ENCODE peak calls at places on chromosome 6, in five cellular contexts. One of them, this sample, is unnamed. For H3K4me1, the result is how much of the 10 kb centered on the place peaks cover.

GRCh38 chr6:87756858-87757257 is 54.8 kb upstream of the AKIRIN2 start:
- DNase-seq in HCT116: no peak
- DNase-seq in K562: peak
- DNase-seq in GM23338: no peak
- DNase-seq in GM12878: peak
- DNase-seq in this sample: no peak

GRCh38 chr6:81847866-81848265 is 95.4 kb upstream of the TENT5A start:
- DNase-seq in HCT116: no peak
- DNase-seq in K562: no peak
- DNase-seq in GM23338: no peak
- DNase-seq in GM12878: no peak
- DNase-seq in this sample: no peak

GRCh38 chr6:127188752-127189151 is 70.3 kb downstream of the RSPO3 start:
- DNase-seq in HCT116: no peak
- DNase-seq in K562: no peak
- DNase-seq in GM23338: no peak
- DNase-seq in GM12878: no peak
- DNase-seq in this sample: no peak

GRCh38 chr6:75484535-75484934 is 9.1 kb downstream of the FILIP1 start:
- DNase-seq in HCT116: no peak
- DNase-seq in K562: no peak
- DNase-seq in GM23338: no peak
- DNase-seq in GM12878: no peak
- DNase-seq in this sample: no peak

GRCh38 chr6:81865712-81866111 is 113.2 kb upstream of the TENT5A start:
- DNase-seq in HCT116: no peak
- DNase-seq in K562: no peak
- DNase-seq in GM23338: no peak
- DNase-seq in GM12878: no peak
- DNase-seq in this sample: no peak

GRCh38 chr6:111129003-111129402 is 41.7 kb downstream of the SLC16A10 start:
- DNase-seq in HCT116: no peak
- DNase-seq in K562: no peak
- DNase-seq in GM23338: no peak
- DNase-seq in GM12878: no peak
- DNase-seq in this sample: no peak

GRCh38 chr6:34207695-34208443 is 28.8 kb upstream of the HMGA1 start:
- DNase-seq in HCT116: no peak
- DNase-seq in K562: peak
- DNase-seq in GM23338: no peak
- DNase-seq in GM12878: no peak
- DNase-seq in this sample: no peak

GRCh38 chr6:131683479-131683878 is 17.7 kb downstream of the OR2A4 start:
- DNase-seq in HCT116: no peak
- DNase-seq in K562: no peak
- DNase-seq in GM23338: no peak
- DNase-seq in GM12878: peak
- DNase-seq in this sample: no peak

GRCh38 chr6:36493859-36494258 is 51.1 kb downstream of the KCTD20 start:
- DNase-seq in HCT116: no peak
- DNase-seq in K562: no peak
- DNase-seq in GM23338: peak
- DNase-seq in GM12878: no peak
- DNase-seq in this sample: no peak

GRCh38 chr6:112054520-112055160 is 736 bp downstream of the CCN6 start:
- DNase-seq in HCT116: no peak
- DNase-seq in K562: no peak
- DNase-seq in GM23338: no peak
- DNase-seq in GM12878: no peak
- DNase-seq in this sample: no peak

GRCh38 chr6:17865798-17866725 is 121.4 kb downstream of the KIF13A start:
- DNase-seq in HCT116: peak
- DNase-seq in K562: no peak
- DNase-seq in GM23338: no peak
- DNase-seq in GM12878: no peak
- DNase-seq in this sample: peak
- H3K4me1 ChIP-seq in HCT116: under half
- H3K4me1 ChIP-seq in K562: under half
- H3K4me1 ChIP-seq in GM23338: under half
- H3K4me1 ChIP-seq in GM12878: under half
- H3K4me1 ChIP-seq in this sample: under half

GRCh38 chr6:143902827-143903226 is 38.6 kb downstream of the ZC2HC1B start:
- DNase-seq in HCT116: no peak
- DNase-seq in K562: no peak
- DNase-seq in GM23338: no peak
- DNase-seq in GM12878: no peak
- DNase-seq in this sample: no peak

GRCh38 chr6:143896096-143896880 is 32.0 kb downstream of the ZC2HC1B start:
- DNase-seq in HCT116: no peak
- DNase-seq in K562: no peak
- DNase-seq in GM23338: no peak
- DNase-seq in GM12878: no peak
- DNase-seq in this sample: no peak

GRCh38 chr6:143900358-143900757 is 36.1 kb downstream of the ZC2HC1B start:
- DNase-seq in HCT116: no peak
- DNase-seq in K562: no peak
- DNase-seq in GM23338: no peak
- DNase-seq in GM12878: no peak
- DNase-seq in this sample: no peak

GRCh38 chr6:143901885-143902708 is 37.8 kb downstream of the ZC2HC1B start:
- DNase-seq in HCT116: no peak
- DNase-seq in K562: no peak
- DNase-seq in GM23338: no peak
- DNase-seq in GM12878: peak
- DNase-seq in this sample: no peak
- TF ChIP-seq REST in HCT116: no peak
- TF ChIP-seq REST in K562: no peak
- TF ChIP-seq REST in GM23338: no peak
- TF ChIP-seq REST in GM12878: no peak
- TF ChIP-seq REST in this sample: no peak

GRCh38 chr6:38370653-38371311 is 268.9 kb downstream of the BTBD9 start:
- DNase-seq in HCT116: no peak
- DNase-seq in K562: no peak
- DNase-seq in GM23338: no peak
- DNase-seq in GM12878: no peak
- DNase-seq in this sample: no peak

GRCh38 chr6:38378801-38379200 is 260.9 kb downstream of the BTBD9 start:
- DNase-seq in HCT116: no peak
- DNase-seq in K562: no peak
- DNase-seq in GM23338: no peak
- DNase-seq in GM12878: no peak
- DNase-seq in this sample: no peak

GRCh38 chr6:38371312-38371672 is 268.4 kb downstream of the BTBD9 start:
- DNase-seq in HCT116: no peak
- DNase-seq in K562: no peak
- DNase-seq in GM23338: no peak
- DNase-seq in GM12878: no peak
- DNase-seq in this sample: no peak

GRCh38 chr6:38375341-38375740 is 264.4 kb downstream of the BTBD9 start:
- DNase-seq in HCT116: no peak
- DNase-seq in K562: no peak
- DNase-seq in GM23338: no peak
- DNase-seq in GM12878: no peak
- DNase-seq in this sample: no peak

GRCh38 chr6:38375937-38376336 is 263.8 kb downstream of the BTBD9 start:
- DNase-seq in HCT116: no peak
- DNase-seq in K562: no peak
- DNase-seq in GM23338: no peak
- DNase-seq in GM12878: no peak
- DNase-seq in this sample: no peak
- TF ChIP-seq POLR2AphosphoS5 in HCT116: no peak
- TF ChIP-seq POLR2AphosphoS5 in K562: no peak
- TF ChIP-seq POLR2AphosphoS5 in GM23338: no peak
- TF ChIP-seq POLR2AphosphoS5 in GM12878: no peak
- TF ChIP-seq POLR2AphosphoS5 in this sample: no peak

DNA sequence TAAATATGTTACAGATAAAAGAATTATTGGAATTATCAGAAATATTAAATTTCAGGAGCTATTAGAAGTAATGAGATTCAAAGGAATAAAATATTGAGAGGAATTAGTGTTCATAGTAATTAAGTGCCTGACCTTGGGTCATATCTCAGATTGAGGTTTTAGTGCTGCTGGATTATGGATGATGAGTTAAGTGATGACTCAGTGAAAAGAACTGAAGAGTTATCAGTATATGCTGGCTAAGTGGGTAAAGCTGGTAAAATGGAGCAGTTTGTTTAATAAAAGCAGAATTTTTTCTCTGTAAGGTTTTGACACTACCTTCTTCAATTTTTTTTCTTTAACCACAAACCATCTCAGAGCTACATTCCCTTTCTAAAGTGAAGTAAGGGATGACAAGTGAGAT is 206.7 kb downstream of the MANEA start:
- DNase-seq in HCT116: no peak
- DNase-seq in K562: no peak
- DNase-seq in GM23338: no peak
- DNase-seq in GM12878: no peak
- DNase-seq in this sample: no peak
- H3K4me1 ChIP-seq in HCT116: under half
- H3K4me1 ChIP-seq in K562: under half
- H3K4me1 ChIP-seq in GM23338: under half
- H3K4me1 ChIP-seq in GM12878: under half
- H3K4me1 ChIP-seq in this sample: under half

GRCh38 chr6:3013901-3014674 is 14.4 kb downstream of the NQO2 start:
- DNase-seq in HCT116: no peak
- DNase-seq in K562: no peak
- DNase-seq in GM23338: no peak
- DNase-seq in GM12878: no peak
- DNase-seq in this sample: no peak
- TF ChIP-seq REST in HCT116: no peak
- TF ChIP-seq REST in K562: no peak
- TF ChIP-seq REST in GM23338: no peak
- TF ChIP-seq REST in GM12878: no peak
- TF ChIP-seq REST in this sample: no peak

GRCh38 chr6:6910734-6911295 is 196.9 kb upstream of the RREB1 start:
- DNase-seq in HCT116: no peak
- DNase-seq in K562: no peak
- DNase-seq in GM23338: no peak
- DNase-seq in GM12878: no peak
- DNase-seq in this sample: no peak

GRCh38 chr6:6911391-6911790 is 196.4 kb upstream of the RREB1 start:
- DNase-seq in HCT116: no peak
- DNase-seq in K562: no peak
- DNase-seq in GM23338: no peak
- DNase-seq in GM12878: no peak
- DNase-seq in this sample: no peak

GRCh38 chr6:6915219-6915618 is 192.5 kb upstream of the RREB1 start:
- DNase-seq in HCT116: no peak
- DNase-seq in K562: peak
- DNase-seq in GM23338: peak
- DNase-seq in GM12878: no peak
- DNase-seq in this sample: no peak

GRCh38 chr6:6913346-6913745 is 194.4 kb upstream of the RREB1 start:
- DNase-seq in HCT116: no peak
- DNase-seq in K562: no peak
- DNase-seq in GM23338: no peak
- DNase-seq in GM12878: no peak
- DNase-seq in this sample: no peak

GRCh38 chr6:6912841-6913240 is 194.9 kb upstream of the RREB1 start:
- DNase-seq in HCT116: no peak
- DNase-seq in K562: no peak
- DNase-seq in GM23338: no peak
- DNase-seq in GM12878: no peak
- DNase-seq in this sample: no peak
- TF ChIP-seq POLR2AphosphoS5 in HCT116: no peak
- TF ChIP-seq POLR2AphosphoS5 in K562: no peak
- TF ChIP-seq POLR2AphosphoS5 in GM23338: no peak
- TF ChIP-seq POLR2AphosphoS5 in GM12878: no peak
- TF ChIP-seq POLR2AphosphoS5 in this sample: no peak

DNA sequence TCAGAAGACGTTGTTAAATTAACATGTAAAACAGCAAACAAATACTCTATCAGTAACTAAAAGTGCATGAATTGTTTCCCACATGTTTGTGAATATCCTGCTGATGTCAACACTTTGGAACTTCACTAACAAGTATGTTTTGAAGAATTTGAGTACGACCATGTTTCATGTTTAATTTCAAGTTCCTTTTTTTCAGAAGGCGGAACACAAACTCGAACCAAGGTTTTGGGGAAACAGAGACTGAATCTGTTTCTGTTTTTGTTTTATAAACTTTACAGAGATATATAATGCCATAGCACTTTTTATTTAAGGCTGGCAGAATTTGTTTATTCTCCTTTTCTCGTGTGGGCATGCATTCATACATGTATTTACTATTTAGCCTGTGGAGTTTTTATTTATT is 509.3 kb upstream of the CITED2 start:
- DNase-seq in HCT116: no peak
- DNase-seq in K562: no peak
- DNase-seq in GM23338: no peak
- DNase-seq in GM12878: no peak
- DNase-seq in this sample: no peak
- H3K4me1 ChIP-seq in HCT116: under half
- H3K4me1 ChIP-seq in K562: under half
- H3K4me1 ChIP-seq in GM23338: under half
- H3K4me1 ChIP-seq in GM12878: under half
- H3K4me1 ChIP-seq in this sample: under half

GRCh38 chr6:15358579-15359327 is 112.9 kb downstream of the JARID2 start:
- DNase-seq in HCT116: no peak
- DNase-seq in K562: no peak
- DNase-seq in GM23338: no peak
- DNase-seq in GM12878: peak
- DNase-seq in this sample: no peak
- TF ChIP-seq REST in HCT116: no peak
- TF ChIP-seq REST in K562: no peak
- TF ChIP-seq REST in GM23338: no peak
- TF ChIP-seq REST in GM12878: no peak
- TF ChIP-seq REST in this sample: no peak

DNA sequence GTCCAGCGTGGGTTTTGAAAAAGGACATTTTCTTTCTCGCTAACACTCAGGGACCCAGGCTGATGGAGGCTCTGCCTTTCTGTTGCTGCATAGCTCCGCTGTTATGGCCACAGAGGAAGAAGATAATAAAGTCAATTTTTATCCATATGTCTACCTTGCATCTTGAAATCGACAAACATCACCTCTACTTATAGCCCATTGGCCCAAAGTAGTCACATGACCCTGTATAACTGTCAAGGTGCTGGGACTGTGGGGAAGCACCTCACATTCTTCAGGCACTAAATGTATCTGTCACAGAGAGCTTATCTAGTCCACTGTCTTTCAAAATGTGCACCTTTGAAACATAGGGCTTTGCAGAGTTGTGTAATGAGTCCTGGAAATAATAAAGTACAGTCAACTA is 47.6 kb upstream of the RCAN2 start:
- DNase-seq in HCT116: no peak
- DNase-seq in K562: no peak
- DNase-seq in GM23338: no peak
- DNase-seq in GM12878: no peak
- DNase-seq in this sample: no peak
- TF ChIP-seq POLR2AphosphoS5 in HCT116: no peak
- TF ChIP-seq POLR2AphosphoS5 in K562: no peak
- TF ChIP-seq POLR2AphosphoS5 in GM23338: no peak
- TF ChIP-seq POLR2AphosphoS5 in GM12878: no peak
- TF ChIP-seq POLR2AphosphoS5 in this sample: no peak

GRCh38 chr6:41508479-41508878 is 37.7 kb upstream of the FOXP4 start:
- DNase-seq in HCT116: no peak
- DNase-seq in K562: no peak
- DNase-seq in GM23338: no peak
- DNase-seq in GM12878: no peak
- DNase-seq in this sample: no peak
- H3K4me1 ChIP-seq in HCT116: under half
- H3K4me1 ChIP-seq in K562: under half
- H3K4me1 ChIP-seq in GM23338: under half
- H3K4me1 ChIP-seq in GM12878: under half
- H3K4me1 ChIP-seq in this sample: under half

This sample was measured in Panc1.